ENCODE peak calls at places on chromosomes 4 and X, in six cellular contexts. One of them, this sample, is unnamed.

GRCh38 chr4:86626066-86626465 is 32.0 kb downstream of the PTPN13 start:
- DNase-seq in tibial nerve: no peak
- DNase-seq in kidney: no peak
- DNase-seq in CD8-positive, alpha-beta memory T cell: no peak
- DNase-seq in effector memory CD4-positive, alpha-beta T cell: no peak
- DNase-seq in HT1080: no peak
- DNase-seq in this sample: no peak

GRCh38 chr4:40963912-40964478 is 214.2 kb downstream of the NSUN7 start:
- DNase-seq in tibial nerve: no peak
- DNase-seq in kidney: no peak
- DNase-seq in CD8-positive, alpha-beta memory T cell: no peak
- DNase-seq in effector memory CD4-positive, alpha-beta T cell: no peak
- DNase-seq in HT1080: peak
- DNase-seq in this sample: no peak

GRCh38 chrX:128518508-128518907 is 466.3 kb upstream of the ACTRT1 start:
- DNase-seq in tibial nerve: no peak
- DNase-seq in kidney: no peak
- DNase-seq in CD8-positive, alpha-beta memory T cell: no peak
- DNase-seq in effector memory CD4-positive, alpha-beta T cell: no peak
- DNase-seq in HT1080: peak
- DNase-seq in this sample: no peak

GRCh38 chrX:143664302-143664701 is 28.4 kb upstream of the SLITRK4 start:
- DNase-seq in tibial nerve: no peak
- DNase-seq in kidney: no peak
- DNase-seq in CD8-positive, alpha-beta memory T cell: no peak
- DNase-seq in effector memory CD4-positive, alpha-beta T cell: no peak
- DNase-seq in HT1080: peak
- DNase-seq in this sample: no peak

GRCh38 chrX:39258331-39258730 is 457.1 kb downstream of the MID1IP1 start:
- DNase-seq in tibial nerve: no peak
- DNase-seq in kidney: no peak
- DNase-seq in CD8-positive, alpha-beta memory T cell: no peak
- DNase-seq in effector memory CD4-positive, alpha-beta T cell: no peak
- DNase-seq in HT1080: no peak
- DNase-seq in this sample: no peak

GRCh38 chr4:118410143-118410542 is 57.3 kb upstream of the PRSS12 start:
- DNase-seq in tibial nerve: no peak
- DNase-seq in kidney: no peak
- DNase-seq in CD8-positive, alpha-beta memory T cell: no peak
- DNase-seq in effector memory CD4-positive, alpha-beta T cell: no peak
- DNase-seq in HT1080: peak
- DNase-seq in this sample: no peak

GRCh38 chr4:76634239-76634638 is 199.2 kb downstream of the SHROOM3 start:
- DNase-seq in tibial nerve: no peak
- DNase-seq in kidney: no peak
- DNase-seq in CD8-positive, alpha-beta memory T cell: no peak
- DNase-seq in effector memory CD4-positive, alpha-beta T cell: no peak
- DNase-seq in HT1080: peak
- DNase-seq in this sample: no peak

GRCh38 chr4:147118523-147118922 is 172.9 kb upstream of the TTC29 start:
- DNase-seq in tibial nerve: no peak
- DNase-seq in kidney: no peak
- DNase-seq in CD8-positive, alpha-beta memory T cell: no peak
- DNase-seq in effector memory CD4-positive, alpha-beta T cell: no peak
- DNase-seq in HT1080: no peak
- DNase-seq in this sample: no peak

GRCh38 chrX:39396358-39396995 is 595.2 kb downstream of the MID1IP1 start:
- DNase-seq in tibial nerve: no peak
- DNase-seq in kidney: no peak
- DNase-seq in CD8-positive, alpha-beta memory T cell: no peak
- DNase-seq in effector memory CD4-positive, alpha-beta T cell: no peak
- DNase-seq in HT1080: no peak
- DNase-seq in this sample: no peak

GRCh38 chrX:41670108-41670507 is 18.7 kb upstream of the GPR34 start:
- DNase-seq in tibial nerve: no peak
- DNase-seq in kidney: no peak
- DNase-seq in CD8-positive, alpha-beta memory T cell: no peak
- DNase-seq in effector memory CD4-positive, alpha-beta T cell: no peak
- DNase-seq in HT1080: no peak
- DNase-seq in this sample: no peak

GRCh38 chr4:151653548-151653918 is 107.3 kb downstream of the GATB start:
- DNase-seq in tibial nerve: no peak
- DNase-seq in kidney: no peak
- DNase-seq in CD8-positive, alpha-beta memory T cell: no peak
- DNase-seq in effector memory CD4-positive, alpha-beta T cell: no peak
- DNase-seq in HT1080: no peak
- DNase-seq in this sample: no peak

GRCh38 chr4:134665429-134665828 is 463.8 kb upstream of the PABPC4L start:
- DNase-seq in tibial nerve: no peak
- DNase-seq in kidney: no peak
- DNase-seq in CD8-positive, alpha-beta memory T cell: no peak
- DNase-seq in effector memory CD4-positive, alpha-beta T cell: no peak
- DNase-seq in HT1080: no peak
- DNase-seq in this sample: no peak

GRCh38 chr4:87058272-87059073 is 123.7 kb downstream of the AFF1 start:
- DNase-seq in tibial nerve: no peak
- DNase-seq in kidney: no peak
- DNase-seq in CD8-positive, alpha-beta memory T cell: no peak
- DNase-seq in effector memory CD4-positive, alpha-beta T cell: no peak
- DNase-seq in HT1080: peak
- DNase-seq in this sample: no peak

GRCh38 chr4:184587746-184588145 is 61.5 kb downstream of the CASP3 start:
- DNase-seq in tibial nerve: no peak
- DNase-seq in kidney: no peak
- DNase-seq in CD8-positive, alpha-beta memory T cell: no peak
- DNase-seq in effector memory CD4-positive, alpha-beta T cell: no peak
- DNase-seq in HT1080: no peak
- DNase-seq in this sample: no peak

GRCh38 chr4:41571422-41571821 is 33.5 kb downstream of the LIMCH1 start:
- DNase-seq in tibial nerve: no peak
- DNase-seq in kidney: no peak
- DNase-seq in CD8-positive, alpha-beta memory T cell: no peak
- DNase-seq in effector memory CD4-positive, alpha-beta T cell: no peak
- DNase-seq in HT1080: no peak
- DNase-seq in this sample: no peak

GRCh38 chr4:73068496-73069337 is 799 bp downstream of the COX18 start:
- DNase-seq in tibial nerve: no peak
- DNase-seq in kidney: no peak
- DNase-seq in CD8-positive, alpha-beta memory T cell: no peak
- DNase-seq in effector memory CD4-positive, alpha-beta T cell: no peak
- DNase-seq in HT1080: peak
- DNase-seq in this sample: no peak

GRCh38 chr4:139188648-139189416 is 11.8 kb upstream of the ELF2 start:
- DNase-seq in tibial nerve: no peak
- DNase-seq in kidney: no peak
- DNase-seq in CD8-positive, alpha-beta memory T cell: no peak
- DNase-seq in effector memory CD4-positive, alpha-beta T cell: no peak
- DNase-seq in HT1080: peak
- DNase-seq in this sample: no peak

GRCh38 chr4:142406051-142406549 is 440.0 kb downstream of the INPP4B start:
- DNase-seq in tibial nerve: no peak
- DNase-seq in kidney: no peak
- DNase-seq in CD8-positive, alpha-beta memory T cell: no peak
- DNase-seq in effector memory CD4-positive, alpha-beta T cell: no peak
- DNase-seq in HT1080: peak
- DNase-seq in this sample: no peak

GRCh38 chr4:181911420-181911819 is 331.8 kb upstream of the TENM3 start:
- DNase-seq in tibial nerve: no peak
- DNase-seq in kidney: no peak
- DNase-seq in CD8-positive, alpha-beta memory T cell: no peak
- DNase-seq in effector memory CD4-positive, alpha-beta T cell: no peak
- DNase-seq in HT1080: no peak
- DNase-seq in this sample: no peak

GRCh38 chrX:104668550-104668949 is 102.6 kb downstream of the IL1RAPL2 start:
- DNase-seq in tibial nerve: peak
- DNase-seq in kidney: no peak
- DNase-seq in CD8-positive, alpha-beta memory T cell: no peak
- DNase-seq in effector memory CD4-positive, alpha-beta T cell: no peak
- DNase-seq in HT1080: no peak
- DNase-seq in this sample: no peak

GRCh38 chrX:1679238-1679637 is 64.4 kb downstream of the ASMT start:
- DNase-seq in tibial nerve: no peak
- DNase-seq in kidney: no peak
- DNase-seq in CD8-positive, alpha-beta memory T cell: no peak
- DNase-seq in effector memory CD4-positive, alpha-beta T cell: peak
- DNase-seq in HT1080: peak
- DNase-seq in this sample: no peak

GRCh38 chr4:59729321-59729720 is 1470.8 kb upstream of the ADGRL3 start:
- DNase-seq in tibial nerve: no peak
- DNase-seq in kidney: no peak
- DNase-seq in CD8-positive, alpha-beta memory T cell: no peak
- DNase-seq in effector memory CD4-positive, alpha-beta T cell: no peak
- DNase-seq in HT1080: no peak
- DNase-seq in this sample: no peak